ENCODE peak calls at places on chromosome 4, in ten cellular contexts. A is CD8-positive, alpha-beta T cell; N is cardiac muscle cell; Y is lower leg skin; G is type B pancreatic cell; C is hepatocyte; J is BE2C; K is CD4-positive, alpha-beta T cell; W is H9; O is epithelial cell of esophagus. P is an unnamed sample.

GRCh38 chr4:114287079-114287696 is 307.7 kb upstream of the ARSJ start:
- DNase-seq in A (no peak), N (no peak), Y (no peak), G (no peak), C (peak; percentile 73), J (no peak), K (no peak), W (no peak), O (peak; percentile 99), P (no peak)

GRCh38 chr4:16117164-16117563 is 33.3 kb upstream of the PROM1 start:
- DNase-seq in A (no peak), N (no peak), Y (no peak), G (peak; percentile 6), C (no peak), J (no peak), K (no peak), W (peak; percentile 2), O (no peak), P (no peak)

GRCh38 chr4:7936963-7937362 is 2.7 kb downstream of the AFAP1 start:
- DNase-seq in A (no peak), N (no peak), Y (no peak), G (no peak), C (no peak), J (no peak), K (no peak), W (no peak), O (no peak), P (no peak)

GRCh38 chr4:78954048-78954666 is 14.9 kb upstream of the PAQR3 start:
- DNase-seq in A (peak; percentile 5), N (peak; percentile 68), Y (no peak), G (no peak), C (peak; percentile 60), J (peak; percentile 43), K (no peak), W (peak; percentile 56), O (peak; percentile 22), P (no peak)

GRCh38 chr4:141501931-141502330 is 134.5 kb upstream of the IL15 start:
- DNase-seq in A (no peak), N (no peak), Y (no peak), G (no peak), C (no peak), J (no peak), K (no peak), W (no peak), O (peak; percentile 29), P (no peak)

GRCh38 chr4:7018281-7018680 is 24.9 kb upstream of the TADA2B start:
- DNase-seq in A (no peak), N (no peak), Y (no peak), G (no peak), C (no peak), J (no peak), K (no peak), W (no peak), O (no peak), P (no peak)

GRCh38 chr4:78846258-78846657 is 70.1 kb downstream of the BMP2K start:
- DNase-seq in A (no peak), N (no peak), Y (no peak), G (no peak), C (no peak), J (no peak), K (no peak), W (no peak), O (no peak), P (no peak)

GRCh38 chr4:150867148-150867547 is 147.9 kb downstream of the LRBA start:
- DNase-seq in A (peak; percentile 54), N (peak; percentile 91), Y (peak; percentile 47), G (no peak), C (peak; percentile 90), J (peak; percentile 57), K (peak; percentile 5), W (no peak), O (peak; percentile 86), P (peak; percentile 68)

GRCh38 chr4:84958434-84958833 is 8.1 kb downstream of the WDFY3 start:
- DNase-seq in A (no peak), N (no peak), Y (no peak), G (no peak), C (no peak), J (no peak), K (no peak), W (no peak), O (no peak), P (no peak)

GRCh38 chr4:48290146-48290772 is 20.6 kb upstream of the TEC start:
- DNase-seq in A (peak; percentile 11), N (peak; percentile 13), Y (no peak), G (no peak), C (peak; percentile 16), J (peak; percentile 32), K (no peak), W (no peak), O (peak; percentile 56), P (peak; percentile 53)

GRCh38 chr4:23855912-23856605 is 33.8 kb downstream of the PPARGC1A start:
- DNase-seq in A (no peak), N (no peak), Y (no peak), G (no peak), C (no peak), J (no peak), K (no peak), W (no peak), O (peak; percentile 8), P (no peak)

GRCh38 chr4:16626945-16627344 is 271.5 kb downstream of the LDB2 start:
- DNase-seq in A (no peak), N (no peak), Y (peak; percentile 43), G (no peak), C (peak; percentile 22), J (no peak), K (no peak), W (no peak), O (peak; percentile 63), P (no peak)

GRCh38 chr4:37628977-37629609 is 57.1 kb downstream of the RELL1 start:
- DNase-seq in A (no peak), N (no peak), Y (peak; percentile 46), G (no peak), C (peak; percentile 67), J (peak; percentile 28), K (no peak), W (no peak), O (peak; percentile 44), P (no peak)

GRCh38 chr4:40205259-40206198 is 8.7 kb downstream of the RHOH start:
- DNase-seq in A (no peak), N (no peak), Y (no peak), G (no peak), C (no peak), J (no peak), K (no peak), W (no peak), O (no peak), P (peak; percentile 51)

GRCh38 chr4:30870513-30870912 is 150.3 kb downstream of the PCDH7 start:
- DNase-seq in A (no peak), N (no peak), Y (no peak), G (no peak), C (no peak), J (no peak), K (no peak), W (no peak), O (peak; percentile 70), P (no peak)

GRCh38 chr4:112853662-112854256 is 195.7 kb upstream of the ANK2 start:
- DNase-seq in A (no peak), N (no peak), Y (no peak), G (no peak), C (no peak), J (no peak), K (no peak), W (no peak), O (peak; percentile 32), P (no peak)
- TF ChIP-seq CTCF in A (no peak), N (peak; percentile 62), Y (no peak), G (peak; percentile 69), C (peak; percentile 47), J (peak; percentile 61), K (no peak), W (peak; percentile 65), O (peak; percentile 63), P (peak; percentile 34)

GRCh38 chr4:130416228-130416627 is 1320.3 kb downstream of the C4orf33 start:
- DNase-seq in A (no peak), N (no peak), Y (no peak), G (no peak), C (no peak), J (no peak), K (no peak), W (no peak), O (no peak), P (no peak)
- TF ChIP-seq CTCF in A (no peak), N (no peak), Y (no peak), G (no peak), C (no peak), J (no peak), K (no peak), W (no peak), O (no peak), P (no peak)

GRCh38 chr4:4386296-4386735 is 586 bp upstream of the NSG1 start:
- DNase-seq in A (peak; percentile 15), N (peak; percentile 35), Y (no peak), G (no peak), C (peak; percentile 22), J (peak; percentile 75), K (peak; percentile 18), W (peak; percentile 59), O (peak; percentile 49), P (no peak)

GRCh38 chr4:4383085-4383484 is 3.8 kb upstream of the NSG1 start:
- DNase-seq in A (no peak), N (no peak), Y (no peak), G (no peak), C (no peak), J (no peak), K (no peak), W (no peak), O (no peak), P (no peak)

GRCh38 chr4:4385729-4386295 is 1.1 kb upstream of the NSG1 start:
- DNase-seq in A (no peak), N (no peak), Y (no peak), G (no peak), C (no peak), J (no peak), K (no peak), W (no peak), O (no peak), P (no peak)

GRCh38 chr4:4386736-4387392 is at the start of gene NSG1:
- DNase-seq in A (peak; percentile 46), N (peak; percentile 72), Y (no peak), G (peak; percentile 80), C (peak; percentile 53), J (peak; percentile 78), K (peak; percentile 28), W (no peak), O (peak; percentile 69), P (no peak)

DNA sequence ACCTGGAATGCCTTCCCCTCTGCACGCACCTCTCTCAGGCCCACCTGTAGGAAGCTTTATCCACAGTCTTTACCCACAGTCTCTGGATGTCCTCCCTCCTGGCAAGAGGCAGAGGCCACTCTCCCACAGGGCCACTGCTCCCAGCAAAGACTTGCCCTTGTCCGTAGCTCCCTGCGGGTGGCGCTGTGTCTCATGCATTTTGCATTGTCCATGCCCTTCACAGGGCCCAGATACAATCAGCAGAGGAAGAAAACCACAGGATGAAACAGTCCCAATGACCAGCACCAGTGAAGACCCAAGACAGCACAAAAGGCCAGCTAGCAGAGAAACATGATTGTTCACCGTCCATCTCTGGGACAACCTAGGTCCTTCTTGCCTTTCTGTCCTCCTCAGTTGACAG is 2.1 kb upstream of the NSG1 start:
- DNase-seq in A (no peak), N (peak; percentile 45), Y (no peak), G (no peak), C (no peak), J (peak; percentile 86), K (no peak), W (peak; percentile 85), O (peak; percentile 79), P (no peak)
- TF ChIP-seq CTCF in A (peak; percentile 40), N (peak; percentile 50), Y (no peak), G (peak; percentile 56), C (peak; percentile 24), J (peak; percentile 85), K (peak; percentile 8), W (peak; percentile 79), O (peak; percentile 67), P (peak; percentile 26)

GRCh38 chr4:184400375-184400870 is 73.9 kb downstream of the IRF2 start:
- DNase-seq in A (no peak), N (no peak), Y (no peak), G (no peak), C (no peak), J (no peak), K (no peak), W (no peak), O (peak; percentile 89), P (no peak)
- TF ChIP-seq CTCF in A (no peak), N (peak; percentile 34), Y (no peak), G (no peak), C (no peak), J (no peak), K (no peak), W (no peak), O (peak; percentile 33), P (no peak)

P was measured in GM10248.